ENCODE peak calls at places on chromosome 4, in eight cellular contexts. One of them, this sample, is unnamed. For H3K27me3, the result is how much of the 10 kb centered on the place peaks cover.

GRCh38 chr4:151169223-151169622 is 69.8 kb downstream of the RPS3A start:
- DNase-seq in GM12878: no peak
- DNase-seq in left ventricle myocardium inferior: peak
- DNase-seq in tibial nerve: peak
- DNase-seq in heart right ventricle: peak
- DNase-seq in lung: peak
- DNase-seq in fibroblast of lung: peak
- DNase-seq in IMR-90: peak
- DNase-seq in this sample: no peak

GRCh38 chr4:167903291-167903721 is 189.0 kb upstream of the ANXA10 start:
- DNase-seq in heart right ventricle: no peak
- DNase-seq in lung: no peak
- DNase-seq in tibial nerve: no peak
- DNase-seq in GM12878: no peak
- DNase-seq in IMR-90: peak
- DNase-seq in fibroblast of lung: peak
- DNase-seq in left ventricle myocardium inferior: no peak
- DNase-seq in this sample: no peak

GRCh38 chr4:14772388-14772787 is 229.9 kb upstream of the CPEB2 start:
- DNase-seq in tibial nerve: no peak
- DNase-seq in heart right ventricle: no peak
- DNase-seq in left ventricle myocardium inferior: no peak
- DNase-seq in GM12878: no peak
- DNase-seq in lung: no peak
- DNase-seq in IMR-90: no peak
- DNase-seq in fibroblast of lung: no peak
- DNase-seq in this sample: no peak

GRCh38 chr4:16659120-16659519 is 239.3 kb downstream of the LDB2 start:
- DNase-seq in tibial nerve: no peak
- DNase-seq in left ventricle myocardium inferior: no peak
- DNase-seq in lung: no peak
- DNase-seq in IMR-90: no peak
- DNase-seq in heart right ventricle: no peak
- DNase-seq in fibroblast of lung: no peak
- DNase-seq in GM12878: no peak
- DNase-seq in this sample: no peak

GRCh38 chr4:113300384-113301011 is 251.0 kb downstream of the ANK2 start:
- DNase-seq in left ventricle myocardium inferior: no peak
- DNase-seq in tibial nerve: peak
- DNase-seq in heart right ventricle: no peak
- DNase-seq in GM12878: no peak
- DNase-seq in fibroblast of lung: peak
- DNase-seq in lung: no peak
- DNase-seq in IMR-90: peak
- DNase-seq in this sample: no peak

GRCh38 chr4:73222466-73223257 is 35.9 kb downstream of the ANKRD17 start:
- DNase-seq in fibroblast of lung: peak
- DNase-seq in GM12878: peak
- DNase-seq in lung: peak
- DNase-seq in tibial nerve: peak
- DNase-seq in heart right ventricle: no peak
- DNase-seq in left ventricle myocardium inferior: no peak
- DNase-seq in IMR-90: peak
- DNase-seq in this sample: peak

GRCh38 chr4:54568184-54568583 is 89.6 kb upstream of the KIT start:
- DNase-seq in heart right ventricle: no peak
- DNase-seq in tibial nerve: no peak
- DNase-seq in IMR-90: peak
- DNase-seq in fibroblast of lung: peak
- DNase-seq in lung: no peak
- DNase-seq in left ventricle myocardium inferior: no peak
- DNase-seq in GM12878: no peak
- DNase-seq in this sample: no peak

GRCh38 chr4:171130126-171130801 is 682.9 kb upstream of the GALNTL6 start:
- DNase-seq in lung: no peak
- DNase-seq in tibial nerve: no peak
- DNase-seq in left ventricle myocardium inferior: no peak
- DNase-seq in GM12878: no peak
- DNase-seq in heart right ventricle: no peak
- DNase-seq in fibroblast of lung: no peak
- DNase-seq in IMR-90: no peak
- DNase-seq in this sample: no peak

GRCh38 chr4:173014836-173015235 is 153.8 kb upstream of the GALNT7 start:
- DNase-seq in left ventricle myocardium inferior: no peak
- DNase-seq in GM12878: no peak
- DNase-seq in IMR-90: no peak
- DNase-seq in lung: no peak
- DNase-seq in tibial nerve: no peak
- DNase-seq in heart right ventricle: no peak
- DNase-seq in fibroblast of lung: no peak
- DNase-seq in this sample: no peak

GRCh38 chr4:26985836-26986235 is 125.2 kb downstream of the STIM2 start:
- DNase-seq in left ventricle myocardium inferior: no peak
- DNase-seq in IMR-90: no peak
- DNase-seq in tibial nerve: no peak
- DNase-seq in lung: no peak
- DNase-seq in heart right ventricle: no peak
- DNase-seq in GM12878: peak
- DNase-seq in fibroblast of lung: peak
- DNase-seq in this sample: no peak

GRCh38 chr4:186900980-186901379 is 177.3 kb upstream of the FAT1 start:
- DNase-seq in left ventricle myocardium inferior: no peak
- DNase-seq in heart right ventricle: no peak
- DNase-seq in fibroblast of lung: peak
- DNase-seq in lung: no peak
- DNase-seq in tibial nerve: no peak
- DNase-seq in GM12878: no peak
- DNase-seq in IMR-90: no peak
- DNase-seq in this sample: no peak

GRCh38 chr4:83171640-83172039 is 57.1 kb upstream of the PLAC8 start:
- DNase-seq in heart right ventricle: no peak
- DNase-seq in fibroblast of lung: no peak
- DNase-seq in tibial nerve: no peak
- DNase-seq in IMR-90: no peak
- DNase-seq in GM12878: no peak
- DNase-seq in left ventricle myocardium inferior: no peak
- DNase-seq in lung: no peak
- DNase-seq in this sample: no peak

GRCh38 chr4:159487284-159487747 is 384.4 kb downstream of the RAPGEF2 start:
- DNase-seq in left ventricle myocardium inferior: no peak
- DNase-seq in GM12878: peak
- DNase-seq in tibial nerve: peak
- DNase-seq in heart right ventricle: no peak
- DNase-seq in fibroblast of lung: peak
- DNase-seq in lung: no peak
- DNase-seq in IMR-90: peak
- DNase-seq in this sample: no peak

GRCh38 chr4:129446074-129446473 is 350.1 kb downstream of the C4orf33 start:
- DNase-seq in heart right ventricle: no peak
- DNase-seq in fibroblast of lung: no peak
- DNase-seq in left ventricle myocardium inferior: no peak
- DNase-seq in IMR-90: no peak
- DNase-seq in GM12878: no peak
- DNase-seq in tibial nerve: no peak
- DNase-seq in lung: no peak
- DNase-seq in this sample: no peak

GRCh38 chr4:137659431-137659830 is 127.1 kb upstream of the PCDH18 start:
- DNase-seq in tibial nerve: no peak
- DNase-seq in IMR-90: peak
- DNase-seq in left ventricle myocardium inferior: no peak
- DNase-seq in heart right ventricle: no peak
- DNase-seq in fibroblast of lung: peak
- DNase-seq in GM12878: no peak
- DNase-seq in lung: no peak
- DNase-seq in this sample: no peak

GRCh38 chr4:181952478-181952877 is 290.7 kb upstream of the TENM3 start:
- DNase-seq in heart right ventricle: no peak
- DNase-seq in IMR-90: peak
- DNase-seq in left ventricle myocardium inferior: no peak
- DNase-seq in GM12878: no peak
- DNase-seq in fibroblast of lung: peak
- DNase-seq in tibial nerve: no peak
- DNase-seq in lung: no peak
- DNase-seq in this sample: no peak

GRCh38 chr4:143728171-143728570 is 27.7 kb upstream of the FREM3 start:
- DNase-seq in tibial nerve: no peak
- DNase-seq in left ventricle myocardium inferior: no peak
- DNase-seq in GM12878: no peak
- DNase-seq in fibroblast of lung: peak
- DNase-seq in heart right ventricle: no peak
- DNase-seq in IMR-90: peak
- DNase-seq in lung: no peak
- DNase-seq in this sample: no peak

GRCh38 chr4:108029321-108029720 is 39.6 kb downstream of the HADH start:
- DNase-seq in fibroblast of lung: no peak
- DNase-seq in GM12878: no peak
- DNase-seq in tibial nerve: no peak
- DNase-seq in heart right ventricle: no peak
- DNase-seq in left ventricle myocardium inferior: no peak
- DNase-seq in IMR-90: no peak
- DNase-seq in lung: no peak
- DNase-seq in this sample: peak

DNA sequence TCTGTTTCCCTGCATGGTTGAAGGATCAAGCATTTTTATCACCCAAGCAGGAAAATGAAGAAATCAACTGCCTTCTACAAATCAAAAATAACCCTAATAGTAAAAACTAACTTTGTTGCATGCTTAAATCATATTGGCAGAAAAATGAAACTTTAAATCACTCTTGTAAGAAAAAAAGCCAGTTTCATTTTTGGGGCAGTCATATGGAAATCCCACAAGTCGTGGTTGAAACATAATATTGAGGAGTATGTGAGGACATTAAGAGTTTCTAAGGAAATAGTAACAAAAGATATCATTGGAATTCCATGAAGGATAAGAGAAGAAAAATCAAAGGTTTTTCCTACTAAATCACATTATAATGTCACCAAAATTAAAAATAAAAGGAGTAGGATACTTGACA is 8.3 kb downstream of the TEC start:
- DNase-seq in tibial nerve: no peak
- DNase-seq in lung: no peak
- DNase-seq in GM12878: no peak
- DNase-seq in IMR-90: peak
- DNase-seq in fibroblast of lung: peak
- DNase-seq in heart right ventricle: no peak
- DNase-seq in left ventricle myocardium inferior: no peak
- DNase-seq in this sample: no peak
- H3K27me3 ChIP-seq in tibial nerve: under half
- H3K27me3 ChIP-seq in lung: under half
- H3K27me3 ChIP-seq in GM12878: under half
- H3K27me3 ChIP-seq in IMR-90: under half
- H3K27me3 ChIP-seq in fibroblast of lung: under half
- H3K27me3 ChIP-seq in heart right ventricle: under half
- H3K27me3 ChIP-seq in left ventricle myocardium inferior: under half
- H3K27me3 ChIP-seq in this sample: under half

DNA sequence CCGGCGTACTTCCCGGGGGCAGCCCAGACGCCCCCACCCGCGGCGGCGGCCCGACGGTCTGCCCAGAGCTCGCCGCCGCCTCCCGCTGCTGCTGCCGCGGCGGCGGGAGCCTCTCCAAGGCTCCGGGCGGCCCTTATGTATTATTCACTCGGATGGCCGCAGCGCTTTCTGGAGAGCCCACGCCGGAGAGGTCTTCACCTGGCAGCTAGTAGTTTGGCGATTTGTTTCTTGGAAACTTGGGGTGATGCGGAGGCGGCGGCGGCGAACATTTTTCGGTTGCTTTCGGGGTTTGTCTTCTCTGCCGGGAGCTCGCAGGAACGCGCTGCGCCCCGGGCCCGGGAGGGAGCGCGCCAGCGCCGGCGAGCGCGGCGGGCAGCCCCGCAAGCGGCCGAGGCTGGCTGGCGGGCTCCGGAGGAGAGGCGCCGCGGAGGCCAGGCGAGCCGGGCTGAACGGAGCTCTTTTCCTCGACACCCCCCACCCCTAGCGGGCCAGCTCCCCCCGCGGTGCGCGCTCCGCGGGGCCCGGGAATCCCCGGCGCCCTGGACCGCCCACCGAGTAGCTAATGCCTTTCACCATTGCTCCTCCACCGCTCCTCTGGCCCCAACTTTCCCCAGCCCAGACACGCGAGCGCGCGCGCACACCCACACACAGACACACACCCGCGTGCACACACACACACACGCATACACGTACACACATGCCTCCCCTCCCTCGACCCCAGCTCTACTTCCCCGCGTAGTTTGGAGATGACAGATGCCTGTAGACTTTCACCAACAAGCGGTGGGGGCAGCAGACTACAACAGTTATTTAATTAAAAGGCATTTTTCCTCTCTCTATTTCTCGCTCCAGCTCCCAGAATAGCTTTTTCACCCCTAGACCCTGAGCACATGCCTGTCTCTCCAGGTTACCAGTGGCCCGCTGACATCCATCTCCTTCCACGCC is 113.4 kb downstream of the DHX15 start:
- DNase-seq in left ventricle myocardium inferior: peak
- DNase-seq in heart right ventricle: peak
- DNase-seq in lung: no peak
- DNase-seq in IMR-90: peak
- DNase-seq in fibroblast of lung: peak
- DNase-seq in tibial nerve: peak
- DNase-seq in GM12878: no peak
- DNase-seq in this sample: no peak
- TF ChIP-seq CTCF in left ventricle myocardium inferior: no peak
- TF ChIP-seq CTCF in heart right ventricle: no peak
- TF ChIP-seq CTCF in lung: no peak
- TF ChIP-seq CTCF in IMR-90: no peak
- TF ChIP-seq CTCF in fibroblast of lung: no peak
- TF ChIP-seq CTCF in tibial nerve: no peak
- TF ChIP-seq CTCF in GM12878: no peak
- TF ChIP-seq CTCF in this sample: no peak

DNA sequence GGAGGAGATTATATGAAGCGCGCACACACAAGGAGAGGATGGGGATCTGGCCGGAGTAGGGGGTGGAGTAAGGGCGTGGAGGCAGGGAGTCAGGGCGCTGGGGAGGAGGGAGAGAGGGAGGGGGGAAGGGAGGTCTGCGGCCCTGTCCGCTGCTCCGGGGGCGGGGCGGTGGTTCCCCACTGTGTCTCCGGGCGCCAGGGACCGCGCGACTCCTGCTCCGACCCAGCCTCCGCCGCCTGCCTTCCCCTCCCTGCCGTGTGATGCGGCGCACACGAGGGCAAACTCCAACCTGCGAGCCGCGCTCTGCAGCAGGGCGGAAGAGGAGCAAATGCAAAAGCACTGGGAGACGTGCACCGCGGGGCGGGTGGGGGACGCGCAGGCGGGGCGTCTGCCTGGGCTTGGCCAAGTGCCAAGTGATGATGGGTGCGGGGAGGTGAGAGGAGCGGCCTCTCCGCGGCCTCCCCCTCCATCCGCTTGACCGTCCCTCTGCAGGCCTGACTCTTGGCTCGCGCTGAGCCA is at the start of gene DCHS2:
- DNase-seq in lung: no peak
- DNase-seq in GM12878: no peak
- DNase-seq in IMR-90: no peak
- DNase-seq in tibial nerve: no peak
- DNase-seq in fibroblast of lung: no peak
- DNase-seq in left ventricle myocardium inferior: peak
- DNase-seq in heart right ventricle: peak
- DNase-seq in this sample: no peak
- H3K27ac ChIP-seq in lung: no peak
- H3K27ac ChIP-seq in GM12878: no peak
- H3K27ac ChIP-seq in IMR-90: no peak
- H3K27ac ChIP-seq in tibial nerve: no peak
- H3K27ac ChIP-seq in fibroblast of lung: no peak
- H3K27ac ChIP-seq in left ventricle myocardium inferior: no peak
- H3K27ac ChIP-seq in heart right ventricle: no peak
- H3K27ac ChIP-seq in this sample: no peak

GRCh38 chr4:185654965-185655554 is 119.8 kb upstream of the PDLIM3 start:
- DNase-seq in GM12878: no peak
- DNase-seq in IMR-90: no peak
- DNase-seq in heart right ventricle: no peak
- DNase-seq in tibial nerve: no peak
- DNase-seq in left ventricle myocardium inferior: no peak
- DNase-seq in lung: no peak
- DNase-seq in fibroblast of lung: no peak
- DNase-seq in this sample: no peak
- H3K27me3 ChIP-seq in GM12878: under half
- H3K27me3 ChIP-seq in IMR-90: under half
- H3K27me3 ChIP-seq in heart right ventricle: under half
- H3K27me3 ChIP-seq in tibial nerve: under half
- H3K27me3 ChIP-seq in left ventricle myocardium inferior: under half
- H3K27me3 ChIP-seq in lung: under half
- H3K27me3 ChIP-seq in fibroblast of lung: under half
- H3K27me3 ChIP-seq in this sample: under half

This sample was measured in CD8-positive, alpha-beta T cell.